ENCODE peak calls at places on chromosomes 7 and 10, in seven cellular contexts. B is breast epithelium, E is stomach, N is OCI-LY7, O is cardiac muscle cell, U is right atrium auricular region, Y is heart left ventricle. L is an unnamed sample. For H3K36me3, the result is how much of the 10 kb centered on the place peaks cover.

GRCh38 chr7:130180571-130180971 is 24.6 kb downstream of the TMEM209 start:
- DNase-seq in Y (no peak), E (no peak), O (no peak), N (no peak), U (no peak), B (no peak), L (no peak)

GRCh38 chr10:22475857-22476600 is 130.7 kb downstream of the SPAG6 start:
- DNase-seq in N (no peak), O (peak), E (no peak), B (no peak), Y (no peak), U (no peak), L (no peak)

GRCh38 chr7:31776616-31777015 is 89.6 kb downstream of the PPP1R17 start:
- DNase-seq in O (no peak), E (no peak), U (no peak), B (no peak), Y (no peak), N (no peak), L (no peak)

GRCh38 chr10:529831-530230 is 159.6 kb downstream of the DIP2C start:
- DNase-seq in U (no peak), E (no peak), N (no peak), B (no peak), O (no peak), Y (no peak), L (no peak)

GRCh38 chr7:130231792-130232191 is 24.1 kb downstream of the SSMEM1 start:
- DNase-seq in O (no peak), U (no peak), B (no peak), N (no peak), E (no peak), Y (no peak), L (no peak)

GRCh38 chr10:126243306-126243705 is 145.0 kb downstream of the ADAM12 start:
- DNase-seq in N (no peak), O (no peak), U (no peak), Y (no peak), B (no peak), E (no peak), L (no peak)

GRCh38 chr10:69642747-69643146 is 12.7 kb downstream of the FAM241B start:
- DNase-seq in U (no peak), Y (no peak), E (no peak), O (no peak), B (no peak), N (no peak), L (no peak)

GRCh38 chr7:51315393-51316261 is 982 bp downstream of the COBL start:
- DNase-seq in Y (no peak), U (peak), B (peak), O (peak), E (peak), N (no peak), L (no peak)

GRCh38 chr10:116712499-116712898 is 29.9 kb downstream of the HSPA12A start:
- DNase-seq in N (no peak), B (no peak), U (no peak), Y (no peak), E (no peak), O (no peak), L (no peak)

GRCh38 chr7:147022056-147022455 is 905.5 kb downstream of the CNTNAP2 start:
- DNase-seq in U (no peak), O (no peak), Y (no peak), B (no peak), N (no peak), E (no peak), L (no peak)

GRCh38 chr7:17545348-17545747 is 246.9 kb downstream of the AHR start:
- DNase-seq in O (no peak), N (no peak), Y (no peak), E (no peak), B (no peak), U (no peak), L (no peak)
- H3K36me3 ChIP-seq in O (under half), N (under half), Y (under half), E (under half), B (under half), U (under half), L (under half)

GRCh38 chr7:66847879-66848810 is 72.9 kb upstream of the TMEM248 start:
- DNase-seq in Y (no peak), E (no peak), O (no peak), B (no peak), N (no peak), U (no peak), L (no peak)

GRCh38 chr7:66841898-66842297 is 79.1 kb upstream of the TMEM248 start:
- DNase-seq in Y (no peak), B (no peak), E (no peak), U (no peak), N (no peak), O (no peak), L (no peak)

GRCh38 chr7:66840316-66840715 is 80.7 kb upstream of the TMEM248 start:
- DNase-seq in N (no peak), E (no peak), B (no peak), Y (no peak), O (no peak), U (no peak), L (no peak)

GRCh38 chr7:66844552-66845381 is 76.3 kb upstream of the TMEM248 start:
- DNase-seq in B (peak), U (peak), Y (peak), O (peak), N (peak), E (peak), L (peak)

DNA sequence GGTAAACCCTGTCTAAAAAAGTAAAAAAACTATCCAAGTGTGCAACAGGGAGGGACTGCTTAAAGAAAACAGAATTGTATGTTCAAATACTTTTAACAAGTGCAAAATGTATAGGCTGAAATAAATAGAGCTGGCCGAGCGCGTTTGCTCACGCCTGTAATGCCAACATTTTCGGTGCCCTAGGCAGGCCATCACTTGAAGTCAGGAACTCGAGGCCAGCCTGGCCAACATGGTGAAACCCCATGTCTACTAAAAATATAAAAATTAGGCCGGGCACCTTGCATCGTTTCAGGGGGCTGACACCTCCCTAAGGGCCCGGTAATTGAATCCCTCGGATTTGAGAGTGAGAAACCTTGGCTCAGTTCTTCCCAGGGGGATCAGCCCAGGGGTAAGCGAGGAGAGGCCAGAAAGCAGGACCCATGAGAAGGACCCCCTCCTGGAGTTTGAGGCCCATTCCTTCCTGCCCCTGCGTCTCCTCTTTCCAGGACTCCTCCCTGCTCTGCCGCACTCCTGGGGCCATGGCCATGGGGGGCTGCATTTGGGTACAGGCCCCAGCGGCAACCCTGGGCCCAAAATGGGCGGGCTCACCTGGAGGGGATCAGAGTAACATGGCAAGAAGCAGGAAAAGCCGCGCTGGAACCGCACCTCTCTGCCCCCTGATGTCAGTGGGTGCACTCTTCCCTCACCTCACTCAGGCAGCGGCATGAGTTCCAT is 75.5 kb upstream of the TMEM248 start:
- DNase-seq in U (no peak), E (no peak), O (no peak), N (peak), B (no peak), Y (no peak), L (no peak)
- H3K36me3 ChIP-seq in U (under half), E (under half), O (under half), N (under half), B (under half), Y (under half), L (under half)

GRCh38 chr7:70791341-70791740 is 340.6 kb upstream of the GALNT17 start:
- DNase-seq in O (no peak), N (no peak), Y (no peak), B (no peak), E (no peak), U (no peak), L (no peak)
- H3K36me3 ChIP-seq in O (half or more), N (under half), Y (half or more), B (under half), E (half or more), U (under half), L (under half)

GRCh38 chr10:79268717-79269116 is 78.6 kb upstream of the PPIF start:
- DNase-seq in Y (no peak), B (no peak), U (no peak), E (no peak), O (no peak), N (no peak), L (no peak)

GRCh38 chr10:79270471-79271246 is 76.6 kb upstream of the PPIF start:
- DNase-seq in U (peak), Y (no peak), O (no peak), B (no peak), E (no peak), N (no peak), L (no peak)

GRCh38 chr10:79268100-79268670 is 79.1 kb upstream of the PPIF start:
- DNase-seq in U (no peak), N (no peak), O (no peak), Y (no peak), B (no peak), E (no peak), L (no peak)

GRCh38 chr10:79269443-79269842 is 77.8 kb upstream of the PPIF start:
- DNase-seq in O (no peak), U (no peak), E (no peak), B (no peak), Y (no peak), N (no peak), L (no peak)

DNA sequence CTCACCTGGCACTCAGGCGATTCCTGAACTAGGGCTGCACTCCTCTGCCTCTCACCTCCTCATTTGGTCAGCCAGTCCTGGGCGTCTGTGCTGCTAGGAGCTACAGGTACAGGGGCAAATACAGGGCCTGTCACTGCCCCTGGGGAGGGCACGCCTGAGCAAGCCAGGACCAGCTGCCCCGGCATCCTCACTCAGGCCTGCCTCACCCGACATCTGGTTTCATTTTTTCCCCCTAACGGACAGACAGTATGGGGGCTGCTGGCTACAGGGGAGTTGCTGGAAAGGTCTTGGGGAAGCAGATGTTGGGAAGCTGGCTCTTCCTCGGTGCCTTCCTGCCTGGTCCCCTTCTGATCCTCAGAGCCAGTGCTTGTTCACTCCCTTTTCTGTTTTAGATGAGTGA is 77.3 kb upstream of the PPIF start:
- DNase-seq in O (no peak), B (no peak), Y (no peak), U (no peak), N (no peak), E (no peak), L (no peak)
- H3K36me3 ChIP-seq in O (under half), B (under half), Y (under half), U (under half), N (under half), E (under half), L (under half)